ENCODE peak calls at places on chromosomes 11 and 22, in five cellular contexts. B, C, S, F and X are unnamed samples.
A peak's percentile ranks its signal among the peaks of the same experiment; 100 is the strongest.

GRCh38 chr22:20957691-20958440 is 9.2 kb upstream of the AIFM3 start:
- DNase-seq in F (no peak), C (peak; percentile 70), B (no peak), S (no peak), X (no peak)

GRCh38 chr11:21988477-21988876 is 204.4 kb upstream of the ANO5 start:
- DNase-seq in C (no peak), S (no peak), F (no peak), B (peak; percentile 1), X (no peak)

GRCh38 chr22:29133603-29134133 is 60.8 kb downstream of the KREMEN1 start:
- DNase-seq in S (no peak), C (no peak), B (no peak), F (no peak), X (no peak)

GRCh38 chr11:116145187-116145865 is 627.5 kb downstream of the BUD13 start:
- DNase-seq in C (no peak), S (no peak), F (no peak), B (no peak), X (no peak)

GRCh38 chr22:45731798-45732495 is 60.3 kb downstream of the ATXN10 start:
- DNase-seq in S (no peak), F (no peak), B (peak; percentile 8), C (no peak), X (no peak)

GRCh38 chr11:102287963-102288744 is 29.1 kb upstream of the BIRC3 start:
- DNase-seq in S (peak; percentile 50), B (peak; percentile 68), F (peak; percentile 58), C (no peak), X (peak; percentile 49)

GRCh38 chr11:124600924-124601323 is 10.3 kb upstream of the PANX3 start:
- DNase-seq in S (no peak), F (no peak), B (no peak), C (no peak), X (no peak)

GRCh38 chr11:1307998-1308744 is 1.3 kb downstream of the TOLLIP start:
- DNase-seq in C (peak; percentile 20), F (no peak), B (no peak), S (no peak), X (no peak)

GRCh38 chr11:101474666-101475065 is 109.1 kb downstream of the TRPC6 start:
- DNase-seq in F (no peak), C (no peak), B (no peak), S (no peak), X (no peak)

GRCh38 chr11:35036642-35037041 is 102.3 kb upstream of the CD44 start:
- DNase-seq in B (no peak), C (no peak), F (no peak), S (no peak), X (no peak)

GRCh38 chr11:64455436-64456261 is 96.7 kb downstream of the RPS6KA4 start:
- DNase-seq in F (no peak), S (no peak), C (no peak), B (no peak), X (no peak)

GRCh38 chr11:117849781-117850414 is 25.4 kb upstream of the FXYD2 start:
- DNase-seq in C (no peak), F (no peak), S (no peak), B (no peak), X (no peak)

GRCh38 chr11:117822031-117822521 is 2.5 kb downstream of the FXYD2 start:
- DNase-seq in S (no peak), F (peak; percentile 56), C (peak; percentile 80), B (no peak), X (no peak)

GRCh38 chr11:61747389-61748285 is 4.8 kb upstream of the MYRF start:
- DNase-seq in S (peak; percentile 78), F (peak; percentile 86), C (peak; percentile 94), B (peak; percentile 67), X (peak; percentile 81)

GRCh38 chr11:118406599-118407166 is 5.3 kb downstream of the ATP5MG start:
- DNase-seq in C (no peak), B (no peak), S (no peak), F (no peak), X (no peak)

GRCh38 chr11:9473408-9473807 is 12.6 kb downstream of the ZNF143 start:
- DNase-seq in B (no peak), F (no peak), S (no peak), C (no peak), X (no peak)

GRCh38 chr22:30602049-30602448 is 4.9 kb upstream of the TCN2 start:
- DNase-seq in S (no peak), F (no peak), C (no peak), B (peak; percentile 47), X (no peak)

GRCh38 chr11:106594751-106595351 is 423.4 kb downstream of the GUCY1A2 start:
- DNase-seq in S (no peak), F (no peak), C (no peak), B (no peak), X (no peak)

GRCh38 chr11:118870396-118871343 is 13.0 kb upstream of the CXCR5 start:
- DNase-seq in S (no peak), F (no peak), B (peak; percentile 28), C (peak; percentile 63), X (no peak)

GRCh38 chr11:36748856-36749255 is 150.8 kb upstream of the RAG2 start:
- DNase-seq in F (no peak), C (no peak), S (no peak), B (no peak), X (no peak)
- TF ChIP-seq TAF1 in F (no peak), C (no peak), S (no peak), B (no peak), X (no peak)

GRCh38 chr11:3230636-3231549 is 1.3 kb downstream of the MRGPRE start:
- DNase-seq in B (no peak), S (no peak), C (no peak), F (no peak), X (no peak)

GRCh38 chr11:3229673-3230630 is 2.3 kb downstream of the MRGPRE start:
- DNase-seq in B (no peak), C (no peak), S (no peak), F (no peak), X (no peak)

GRCh38 chr11:3231550-3231850 is 717 bp downstream of the MRGPRE start:
- DNase-seq in B (no peak), S (no peak), F (no peak), C (no peak), X (no peak)

GRCh38 chr11:3232956-3233355 is 739 bp upstream of the MRGPRE start:
- DNase-seq in B (no peak), C (no peak), F (no peak), S (no peak), X (no peak)

DNA sequence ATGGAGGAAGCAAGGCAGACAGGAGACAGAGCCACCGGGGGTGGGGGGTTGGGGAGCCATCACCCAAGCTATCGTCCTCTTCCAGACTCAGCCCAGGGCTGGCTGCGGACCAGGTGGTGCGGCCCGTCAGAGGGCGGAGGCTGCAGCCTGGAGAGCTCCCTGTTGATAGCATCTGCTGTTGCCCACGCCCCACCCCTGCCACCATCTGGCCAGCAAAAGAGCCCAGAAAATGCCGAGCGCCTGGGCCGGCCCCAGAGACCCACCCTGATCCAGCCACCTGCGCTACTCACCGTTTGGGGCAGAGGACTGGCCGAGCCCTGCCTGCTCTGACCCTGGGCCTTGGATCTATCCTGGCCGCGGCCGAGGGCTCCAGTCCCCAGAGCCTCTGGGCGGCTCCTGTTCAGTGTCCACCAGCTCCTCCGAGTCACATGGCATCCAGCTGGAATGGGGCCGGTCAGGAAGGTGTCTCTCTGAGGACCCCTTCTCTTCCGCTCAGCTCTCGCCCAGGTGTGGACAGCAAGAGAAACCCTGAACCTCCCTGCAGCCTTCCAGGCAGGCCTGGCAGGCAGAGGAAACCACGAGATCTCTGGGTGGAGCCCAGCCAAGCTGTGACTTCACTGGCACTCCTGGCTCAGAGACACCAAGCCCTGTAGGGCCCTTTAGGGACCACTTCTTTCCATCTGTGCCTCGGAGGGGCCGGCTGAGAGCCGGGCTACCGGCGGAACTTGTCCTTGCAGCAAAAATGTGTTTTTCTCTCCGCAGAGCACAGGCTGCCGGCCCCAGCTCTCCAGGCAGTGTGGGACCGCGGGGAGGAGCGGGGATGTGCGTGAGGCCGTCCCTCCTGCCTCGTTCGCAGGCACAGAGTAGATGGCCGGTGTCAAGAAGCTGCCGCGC is at the start of gene MRGPRE:
- DNase-seq in C (no peak), F (peak; percentile 97), S (no peak), B (no peak), X (no peak)
- TF ChIP-seq POLR2A in C (no peak), F (no peak), S (no peak), B (no peak), X (no peak)

GRCh38 chr22:24601217-24602104 is 1.5 kb upstream of the GGT1 start:
- DNase-seq in B (peak; percentile 66), F (no peak), C (peak; percentile 46), S (no peak), X (no peak)
- TF ChIP-seq TAF1 in B (no peak), F (no peak), C (no peak), S (no peak), X (no peak)

DNA sequence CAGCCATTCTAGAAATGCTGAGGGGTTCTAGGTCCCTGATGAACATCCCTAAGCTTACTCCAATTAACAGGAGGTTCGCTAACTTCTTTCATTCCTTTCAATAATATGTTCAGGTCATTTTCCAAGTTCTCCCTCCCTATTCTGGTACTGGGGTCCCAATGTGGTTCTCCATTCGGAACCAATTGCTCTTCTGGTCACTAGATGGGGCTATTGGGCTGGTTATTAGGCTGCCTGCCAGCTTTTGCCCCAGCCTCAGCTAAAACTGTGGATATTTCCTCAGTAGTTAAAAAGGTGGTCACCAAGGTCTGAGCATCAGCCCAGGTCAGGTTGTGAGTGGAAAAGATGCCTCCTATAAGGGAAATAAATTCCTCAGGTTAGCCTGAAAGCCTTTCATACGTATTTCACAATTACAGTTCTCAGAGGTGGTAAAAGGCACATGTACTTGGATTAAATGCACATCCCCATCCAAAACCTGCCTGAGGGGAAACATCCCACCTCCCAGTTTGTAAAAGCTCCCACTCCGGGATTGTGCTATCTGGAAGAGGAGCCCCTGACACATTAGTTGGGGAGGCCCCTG is 161.1 kb upstream of the CCDC179 start:
- DNase-seq in F (peak; percentile 32), C (no peak), B (peak; percentile 9), S (no peak), X (peak; percentile 8)
- TF ChIP-seq POLR2A in F (no peak), C (no peak), B (no peak), S (no peak), X (no peak)

GRCh38 chr11:18248561-18248960 is at the start of gene SAA2:
- DNase-seq in C (no peak), F (no peak), B (no peak), S (no peak), X (no peak)
- TF ChIP-seq TAF1 in C (no peak), F (no peak), B (no peak), S (no peak), X (no peak)

GRCh38 chr22:50471962-50472361 is 2.9 kb downstream of the SBF1 start:
- DNase-seq in C (no peak), S (no peak), B (no peak), F (no peak), X (no peak)

GRCh38 chr22:50469377-50470305 is 5.2 kb downstream of the SBF1 start:
- DNase-seq in B (no peak), F (peak; percentile 80), C (no peak), S (peak; percentile 93), X (peak; percentile 97)

GRCh38 chr22:50471197-50471847 is 3.5 kb downstream of the SBF1 start:
- DNase-seq in B (no peak), C (no peak), S (no peak), F (no peak), X (no peak)

GRCh38 chr22:50468626-50469025 is 6.2 kb downstream of the SBF1 start:
- DNase-seq in S (no peak), C (no peak), B (no peak), F (no peak), X (no peak)

DNA sequence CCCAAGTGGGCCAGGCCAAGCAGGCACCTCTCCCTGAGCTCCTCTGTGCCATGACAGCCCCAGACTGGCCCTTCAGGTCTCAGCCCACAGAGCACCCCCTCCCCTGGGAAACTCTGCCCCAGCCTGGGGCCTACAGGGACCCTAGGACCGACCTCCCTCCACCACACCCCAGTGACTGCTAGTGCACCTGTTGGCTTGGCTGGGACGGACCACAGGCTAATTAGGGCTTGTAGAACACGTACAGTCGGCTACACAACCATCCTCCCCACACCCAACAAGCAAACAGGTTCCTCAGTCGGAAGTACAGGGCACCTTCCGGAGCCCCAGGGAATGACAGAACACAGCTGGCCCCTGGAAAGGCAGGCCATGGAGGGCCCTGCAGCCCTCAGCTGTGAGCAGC is 4.3 kb downstream of the SBF1 start:
- DNase-seq in B (no peak), C (no peak), S (no peak), F (no peak), X (no peak)
- TF ChIP-seq POLR2A in B (no peak), C (no peak), S (no peak), F (no peak), X (no peak)